ENCODE peak calls at places on chromosomes 7 and 10, in four cellular contexts. N, R, M and B are unnamed samples.

GRCh38 chr7:113383638-113384037 is 265.3 kb upstream of the SMIM30 start:
- DNase-seq in R (no peak), M (no peak), N (no peak), B (no peak)

GRCh38 chr7:378551-379455 is 88.8 kb downstream of the FOXL3 start:
- DNase-seq in M (no peak), N (no peak), R (no peak), B (peak)

GRCh38 chr10:102009801-102010425 is 46.1 kb downstream of the ARMH3 start:
- DNase-seq in M (peak), N (peak), R (peak), B (no peak)

GRCh38 chr10:11242443-11243386 is 225.0 kb downstream of the CELF2 start:
- DNase-seq in N (no peak), M (peak), R (no peak), B (no peak)

GRCh38 chr10:102926842-102927241 is 8.7 kb downstream of the CNNM2 start:
- DNase-seq in N (no peak), M (no peak), R (no peak), B (no peak)

GRCh38 chr10:6310977-6311376 is 108.2 kb downstream of the PFKFB3 start:
- DNase-seq in R (no peak), N (no peak), M (no peak), B (no peak)

GRCh38 chr10:119412831-119413737 is 129.4 kb downstream of the RGS10 start:
- DNase-seq in N (no peak), R (no peak), M (no peak), B (no peak)

GRCh38 chr7:121633186-121633585 is 237.1 kb upstream of the FAM3C start:
- DNase-seq in R (no peak), M (no peak), N (no peak), B (no peak)

GRCh38 chr10:126867567-126868365 is 37.5 kb upstream of the DOCK1 start:
- DNase-seq in M (no peak), N (no peak), R (no peak), B (peak)

GRCh38 chr7:32890553-32891045 is 961 bp downstream of the KBTBD2 start:
- DNase-seq in R (no peak), M (peak), N (no peak), B (no peak)

GRCh38 chr7:23234569-23235296 is 11.8 kb upstream of the GPNMB start:
- DNase-seq in M (no peak), N (peak), R (no peak), B (no peak)

GRCh38 chr10:15809450-15809849 is 50.9 kb downstream of the MINDY3 start:
- DNase-seq in N (no peak), M (no peak), R (no peak), B (no peak)

GRCh38 chr10:130990536-130990935 is 321.0 kb downstream of the TCERG1L start:
- DNase-seq in N (no peak), M (no peak), R (no peak), B (no peak)

GRCh38 chr10:97422921-97423420 is 3.0 kb upstream of the PGAM1 start:
- DNase-seq in R (no peak), N (no peak), M (no peak), B (no peak)

GRCh38 chr7:130350945-130351663 is 6.5 kb downstream of the CPA5 start:
- DNase-seq in M (no peak), N (no peak), R (no peak), B (no peak)

GRCh38 chr7:92778972-92779371 is 57.4 kb downstream of the CDK6 start:
- DNase-seq in M (no peak), N (no peak), R (no peak), B (no peak)

GRCh38 chr7:51457079-51457478 is 140.5 kb upstream of the COBL start:
- DNase-seq in N (no peak), M (no peak), R (no peak), B (no peak)

GRCh38 chr7:37594602-37595001 is 89.0 kb upstream of the GPR141 start:
- DNase-seq in N (no peak), R (no peak), M (no peak), B (no peak)

GRCh38 chr10:103066141-103067098 is 126.7 kb downstream of the NT5C2 start:
- DNase-seq in R (no peak), N (no peak), M (no peak), B (no peak)

GRCh38 chr10:14592566-14592965 is 182.1 kb downstream of the FAM107B start:
- DNase-seq in R (no peak), N (no peak), M (no peak), B (no peak)

GRCh38 chr7:30705596-30705995 is 23.3 kb upstream of the CRHR2 start:
- DNase-seq in M (no peak), R (no peak), N (no peak), B (no peak)

GRCh38 chr7:149310113-149310836 is 48.3 kb downstream of the ZNF783 start:
- DNase-seq in N (no peak), M (no peak), R (no peak), B (no peak)

GRCh38 chr7:22083711-22084289 is 138.1 kb upstream of the CDCA7L start:
- DNase-seq in M (no peak), N (no peak), R (no peak), B (no peak)

GRCh38 chr7:143279186-143280098 is 5.3 kb upstream of the TMEM139 start:
- DNase-seq in N (no peak), R (no peak), M (no peak), B (no peak)

GRCh38 chr7:45921699-45922519 is 837 bp upstream of the IGFBP3 start:
- DNase-seq in M (no peak), N (no peak), R (peak), B (no peak)

GRCh38 chr7:4753610-4754432 is 21.6 kb upstream of the AP5Z1 start:
- DNase-seq in R (peak), N (peak), M (peak), B (no peak)